ENCODE peak calls at places on chromosomes 12 and 14, in ten cellular contexts. A is kidney, H is NB4, Z is tibial nerve, T is fibroblast of lung, E is right atrium auricular region, K is HL-60, F is pancreas, M is gastrocnemius medialis, Q is A549. B is an unnamed sample.

GRCh38 chr12:39814626-39815025 is 195.0 kb upstream of the ABCD2 start:
- DNase-seq in A (no peak), H (no peak), Z (no peak), T (no peak), E (no peak), K (no peak), F (no peak), M (no peak), Q (no peak), B (no peak)

GRCh38 chr14:50362791-50363733 is 33.6 kb downstream of the CDKL1 start:
- DNase-seq in A (no peak), H (no peak), Z (no peak), T (no peak), E (no peak), K (no peak), F (no peak), M (no peak), Q (no peak), B (peak; percentile 31)

GRCh38 chr12:132154941-132155770 is 10.9 kb downstream of the NOC4L start:
- DNase-seq in A (peak; percentile 68), H (no peak), Z (no peak), T (no peak), E (no peak), K (no peak), F (no peak), M (no peak), Q (peak; percentile 36), B (no peak)

GRCh38 chr12:49825360-49825970 is 2.7 kb downstream of the NCKAP5L start:
- DNase-seq in A (no peak), H (peak; percentile 72), Z (no peak), T (peak; percentile 65), E (peak; percentile 76), K (no peak), F (no peak), M (peak; percentile 52), Q (no peak), B (peak; percentile 51)

GRCh38 chr14:83071888-83072501 is 1538.3 kb upstream of the SEL1L start:
- DNase-seq in A (no peak), H (peak; percentile 69), Z (no peak), T (no peak), E (no peak), K (no peak), F (no peak), M (no peak), Q (peak; percentile 12), B (no peak)

GRCh38 chr14:32932302-32932920 is 6.3 kb upstream of the NPAS3 start:
- DNase-seq in A (no peak), H (no peak), Z (no peak), T (no peak), E (no peak), K (no peak), F (no peak), M (no peak), Q (no peak), B (no peak)

GRCh38 chr12:52120951-52121847 is 41.7 kb downstream of the SMIM41 start:
- DNase-seq in A (no peak), H (no peak), Z (no peak), T (peak; percentile 46), E (no peak), K (no peak), F (no peak), M (no peak), Q (no peak), B (no peak)

GRCh38 chr14:64200170-64200569 is 94.0 kb downstream of the ESR2 start:
- DNase-seq in A (peak; percentile 85), H (no peak), Z (no peak), T (no peak), E (no peak), K (no peak), F (no peak), M (peak; percentile 67), Q (no peak), B (no peak)

DNA sequence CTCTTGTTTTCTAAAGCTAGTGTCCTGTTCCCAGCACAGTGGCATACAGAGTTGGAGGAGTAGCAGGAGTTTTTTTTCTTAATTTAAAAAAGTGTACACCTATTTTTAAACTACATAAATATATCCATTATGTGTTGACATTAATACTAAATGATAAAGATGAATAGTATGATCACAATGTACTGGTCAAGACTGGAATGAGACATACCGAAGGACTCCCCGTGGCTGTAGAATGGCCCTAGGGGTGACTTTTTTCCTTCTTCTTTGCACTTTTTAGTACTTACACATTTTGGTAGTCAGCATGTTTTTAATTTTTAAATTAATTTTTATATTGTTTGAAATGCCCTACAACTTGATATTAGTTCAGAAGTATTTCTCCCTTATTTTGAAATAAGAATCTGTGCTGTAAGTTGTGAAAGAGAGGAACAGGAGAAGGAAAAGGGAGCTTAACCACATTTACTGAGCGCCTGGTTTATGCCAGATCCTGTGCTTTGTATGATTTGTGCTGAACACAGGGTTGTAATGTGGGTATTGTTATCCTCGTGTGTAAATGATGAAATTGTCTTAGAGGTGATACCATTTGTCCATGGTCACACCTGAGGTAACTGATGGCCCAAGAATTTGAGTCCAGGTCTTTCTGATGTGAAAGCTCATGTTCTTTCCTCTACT is 136.5 kb downstream of the TGFB3 start:
- DNase-seq in A (no peak), H (no peak), Z (no peak), T (no peak), E (no peak), K (no peak), F (no peak), M (no peak), Q (no peak), B (no peak)
- TF ChIP-seq CTCF in A (no peak), H (no peak), Z (no peak), T (no peak), E (no peak), K (no peak), F (no peak), M (no peak), Q (no peak), B (no peak)

GRCh38 chr14:52948039-52948438 is 2.8 kb downstream of the FERMT2 start:
- DNase-seq in A (no peak), H (no peak), Z (no peak), T (no peak), E (no peak), K (no peak), F (no peak), M (no peak), Q (no peak), B (no peak)

GRCh38 chr14:52949711-52950409 is 990 bp downstream of the FERMT2 start:
- DNase-seq in A (no peak), H (no peak), Z (peak; percentile 31), T (peak; percentile 70), E (no peak), K (no peak), F (no peak), M (peak; percentile 19), Q (peak; percentile 48), B (peak; percentile 49)

GRCh38 chr14:52950410-52950897 is 396 bp downstream of the FERMT2 start:
- DNase-seq in A (peak; percentile 86), H (peak; percentile 2), Z (no peak), T (no peak), E (peak; percentile 77), K (no peak), F (peak; percentile 45), M (peak; percentile 79), Q (peak; percentile 55), B (peak; percentile 44)

GRCh38 chr14:52948836-52949235 is 2.0 kb downstream of the FERMT2 start:
- DNase-seq in A (no peak), H (no peak), Z (no peak), T (no peak), E (no peak), K (no peak), F (no peak), M (no peak), Q (no peak), B (no peak)

DNA sequence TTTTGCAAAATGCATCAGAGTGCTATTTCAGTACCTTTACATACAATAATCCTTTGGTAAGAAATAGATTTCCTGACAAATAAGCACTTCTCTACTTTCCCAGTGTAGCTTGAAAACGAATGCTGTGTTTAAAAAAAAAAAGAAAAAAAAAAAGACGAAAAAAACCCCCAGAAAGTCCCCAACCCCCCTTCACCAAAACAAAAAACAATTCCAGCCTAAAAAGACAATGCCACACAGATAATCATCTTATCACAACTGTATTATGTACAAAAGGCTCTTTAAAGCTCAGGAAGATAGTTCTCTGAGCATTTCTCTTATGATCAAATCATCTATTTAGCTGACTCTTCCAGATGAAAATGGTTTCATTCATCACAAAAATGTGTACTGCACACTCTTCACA is 1.6 kb downstream of the FERMT2 start:
- DNase-seq in A (no peak), H (no peak), Z (no peak), T (no peak), E (no peak), K (no peak), F (no peak), M (no peak), Q (no peak), B (no peak)
- H3K4me3 ChIP-seq in A (peak overlapping the region; percentile 97), H (no peak overlapping the region), Z (peak overlapping the region; percentile 84), T (peak overlapping the region; percentile 98), E (peak overlapping the region; percentile 98), K (no peak overlapping the region), F (no peak overlapping the region), M (peak overlapping the region; percentile 85), Q (peak overlapping the region; percentile 87), B (peak overlapping the region; percentile 98)

GRCh38 chr14:76113691-76114090 is 38.0 kb upstream of the GPATCH2L start:
- DNase-seq in A (no peak), H (no peak), Z (no peak), T (no peak), E (no peak), K (no peak), F (no peak), M (no peak), Q (no peak), B (no peak)

GRCh38 chr14:76117789-76118188 is 33.9 kb upstream of the GPATCH2L start:
- DNase-seq in A (no peak), H (no peak), Z (no peak), T (no peak), E (no peak), K (no peak), F (no peak), M (no peak), Q (no peak), B (no peak)

GRCh38 chr14:76118594-76118993 is 33.1 kb upstream of the GPATCH2L start:
- DNase-seq in A (no peak), H (no peak), Z (no peak), T (no peak), E (no peak), K (no peak), F (no peak), M (no peak), Q (no peak), B (no peak)

GRCh38 chr14:76112889-76113611 is 38.7 kb upstream of the GPATCH2L start:
- DNase-seq in A (no peak), H (no peak), Z (no peak), T (no peak), E (no peak), K (no peak), F (no peak), M (no peak), Q (no peak), B (no peak)

GRCh38 chr14:76115010-76115422 is 36.7 kb upstream of the GPATCH2L start:
- DNase-seq in A (no peak), H (peak; percentile 29), Z (no peak), T (no peak), E (no peak), K (no peak), F (no peak), M (no peak), Q (no peak), B (no peak)
- TF ChIP-seq CTCF in A (no peak), H (no peak), Z (no peak), T (no peak), E (no peak), K (no peak), F (no peak), M (no peak), Q (no peak), B (peak; percentile 20)

DNA sequence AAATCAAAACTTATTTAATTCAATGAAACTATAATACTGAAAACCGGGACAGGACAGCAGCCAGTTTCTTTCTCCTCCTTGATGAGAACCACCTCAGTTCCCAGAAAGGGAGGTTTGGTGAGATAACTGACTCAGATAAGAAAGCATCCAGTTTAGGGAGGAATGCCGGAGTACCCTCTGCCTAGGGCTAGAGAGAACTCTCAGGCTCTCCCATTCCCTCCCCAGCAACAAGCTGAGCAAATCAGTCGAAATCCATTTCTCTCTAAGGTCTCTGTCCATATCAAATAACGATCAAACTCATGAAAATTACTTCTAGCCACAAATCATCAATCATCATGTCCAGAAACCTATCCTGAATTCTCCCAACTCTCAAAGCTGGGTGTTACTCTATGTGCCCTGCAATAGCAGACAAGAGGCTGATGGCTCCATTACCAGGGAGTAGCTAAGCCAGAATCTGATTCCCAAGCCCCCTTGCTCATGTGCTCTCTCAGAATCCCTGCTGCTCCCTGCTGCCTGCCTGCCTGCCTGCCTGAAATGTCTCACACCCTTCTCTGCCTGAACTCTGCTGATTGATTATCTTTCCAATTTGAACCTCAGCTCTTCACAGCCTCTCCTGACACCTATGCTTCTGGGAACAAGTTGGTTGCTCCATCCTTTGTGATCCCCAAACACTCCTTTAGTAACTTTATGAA is 49.4 kb downstream of the SLC25A47 start:
- DNase-seq in A (no peak), H (no peak), Z (no peak), T (no peak), E (no peak), K (no peak), F (no peak), M (no peak), Q (no peak), B (no peak)
- H3K4me3 ChIP-seq in A (peak overlapping the region; percentile 26), H (no peak overlapping the region), Z (no peak overlapping the region), T (peak overlapping the region; percentile 95), E (no peak overlapping the region), K (no peak overlapping the region), F (no peak overlapping the region), M (no peak overlapping the region), Q (no peak overlapping the region), B (peak overlapping the region; percentile 13)